ENCODE peak calls at places on chromosomes 7 and 10, in eight cellular contexts. One of them, this sample, is unnamed.

GRCh38 chr10:49226594-49226993 is 38.4 kb upstream of the TMEM273 start:
- DNase-seq in body of pancreas: no peak
- DNase-seq in fibroblast of lung: no peak
- DNase-seq in PC-3: no peak
- DNase-seq in A549: no peak
- DNase-seq in pancreas: no peak
- DNase-seq in right atrium auricular region: no peak
- DNase-seq in left ventricle myocardium inferior: no peak
- DNase-seq in this sample: no peak

GRCh38 chr7:46390042-46390441 is 469.0 kb upstream of the IGFBP3 start:
- DNase-seq in body of pancreas: no peak
- DNase-seq in fibroblast of lung: no peak
- DNase-seq in PC-3: no peak
- DNase-seq in A549: no peak
- DNase-seq in pancreas: no peak
- DNase-seq in right atrium auricular region: no peak
- DNase-seq in left ventricle myocardium inferior: no peak
- DNase-seq in this sample: no peak

GRCh38 chr10:63103971-63104409 is 29.1 kb upstream of the NRBF2 start:
- DNase-seq in body of pancreas: no peak
- DNase-seq in fibroblast of lung: no peak
- DNase-seq in PC-3: no peak
- DNase-seq in A549: no peak
- DNase-seq in pancreas: no peak
- DNase-seq in right atrium auricular region: no peak
- DNase-seq in left ventricle myocardium inferior: no peak
- DNase-seq in this sample: no peak

GRCh38 chr10:124689911-124690498 is 54.2 kb downstream of the FAM53B start:
- DNase-seq in body of pancreas: no peak
- DNase-seq in fibroblast of lung: no peak
- DNase-seq in PC-3: no peak
- DNase-seq in A549: no peak
- DNase-seq in pancreas: no peak
- DNase-seq in right atrium auricular region: no peak
- DNase-seq in left ventricle myocardium inferior: no peak
- DNase-seq in this sample: no peak

GRCh38 chr10:5283305-5284158 is 81.2 kb upstream of the UCN3 start:
- DNase-seq in body of pancreas: peak
- DNase-seq in fibroblast of lung: peak
- DNase-seq in PC-3: peak
- DNase-seq in A549: peak
- DNase-seq in pancreas: peak
- DNase-seq in right atrium auricular region: peak
- DNase-seq in left ventricle myocardium inferior: peak
- DNase-seq in this sample: peak

GRCh38 chr7:22845221-22845844 is 22.7 kb upstream of the TOMM7 start:
- DNase-seq in body of pancreas: no peak
- DNase-seq in fibroblast of lung: no peak
- DNase-seq in PC-3: no peak
- DNase-seq in A549: no peak
- DNase-seq in pancreas: no peak
- DNase-seq in right atrium auricular region: peak
- DNase-seq in left ventricle myocardium inferior: no peak
- DNase-seq in this sample: no peak

GRCh38 chr10:821322-821721 is 110.2 kb downstream of the LARP4B start:
- DNase-seq in body of pancreas: no peak
- DNase-seq in fibroblast of lung: no peak
- DNase-seq in PC-3: no peak
- DNase-seq in A549: no peak
- DNase-seq in pancreas: no peak
- DNase-seq in right atrium auricular region: no peak
- DNase-seq in left ventricle myocardium inferior: no peak
- DNase-seq in this sample: no peak

GRCh38 chr10:99906470-99906869 is 103.3 kb downstream of the DNMBP start:
- DNase-seq in body of pancreas: no peak
- DNase-seq in fibroblast of lung: peak
- DNase-seq in PC-3: no peak
- DNase-seq in A549: peak
- DNase-seq in pancreas: no peak
- DNase-seq in right atrium auricular region: no peak
- DNase-seq in left ventricle myocardium inferior: no peak
- DNase-seq in this sample: peak

GRCh38 chr10:11824376-11824775 is 1.2 kb downstream of the PROSER2 start:
- DNase-seq in body of pancreas: no peak
- DNase-seq in fibroblast of lung: peak
- DNase-seq in PC-3: no peak
- DNase-seq in A549: no peak
- DNase-seq in pancreas: no peak
- DNase-seq in right atrium auricular region: no peak
- DNase-seq in left ventricle myocardium inferior: no peak
- DNase-seq in this sample: no peak

GRCh38 chr10:127919418-127920191 is 12.7 kb downstream of the PTPRE start:
- DNase-seq in body of pancreas: no peak
- DNase-seq in fibroblast of lung: peak
- DNase-seq in PC-3: peak
- DNase-seq in A549: peak
- DNase-seq in pancreas: no peak
- DNase-seq in right atrium auricular region: no peak
- DNase-seq in left ventricle myocardium inferior: no peak
- DNase-seq in this sample: peak

GRCh38 chr10:71613303-71613777 is 106.2 kb downstream of the C10orf105 start:
- DNase-seq in body of pancreas: no peak
- DNase-seq in fibroblast of lung: peak
- DNase-seq in PC-3: peak
- DNase-seq in A549: no peak
- DNase-seq in pancreas: no peak
- DNase-seq in right atrium auricular region: peak
- DNase-seq in left ventricle myocardium inferior: no peak
- DNase-seq in this sample: peak

GRCh38 chr10:110226555-110226925 is 19.1 kb downstream of the MXI1 start:
- DNase-seq in body of pancreas: peak
- DNase-seq in fibroblast of lung: peak
- DNase-seq in PC-3: peak
- DNase-seq in A549: peak
- DNase-seq in pancreas: peak
- DNase-seq in right atrium auricular region: peak
- DNase-seq in left ventricle myocardium inferior: peak
- DNase-seq in this sample: peak

GRCh38 chr10:110225756-110226554 is 18.6 kb downstream of the MXI1 start:
- DNase-seq in body of pancreas: peak
- DNase-seq in fibroblast of lung: peak
- DNase-seq in PC-3: peak
- DNase-seq in A549: peak
- DNase-seq in pancreas: peak
- DNase-seq in right atrium auricular region: peak
- DNase-seq in left ventricle myocardium inferior: peak
- DNase-seq in this sample: peak

GRCh38 chr10:110222896-110223675 is 15.7 kb downstream of the MXI1 start:
- DNase-seq in body of pancreas: no peak
- DNase-seq in fibroblast of lung: no peak
- DNase-seq in PC-3: no peak
- DNase-seq in A549: no peak
- DNase-seq in pancreas: no peak
- DNase-seq in right atrium auricular region: no peak
- DNase-seq in left ventricle myocardium inferior: no peak
- DNase-seq in this sample: no peak

GRCh38 chr10:110225441-110225755 is 18.0 kb downstream of the MXI1 start:
- DNase-seq in body of pancreas: no peak
- DNase-seq in fibroblast of lung: no peak
- DNase-seq in PC-3: no peak
- DNase-seq in A549: no peak
- DNase-seq in pancreas: no peak
- DNase-seq in right atrium auricular region: no peak
- DNase-seq in left ventricle myocardium inferior: no peak
- DNase-seq in this sample: no peak

DNA sequence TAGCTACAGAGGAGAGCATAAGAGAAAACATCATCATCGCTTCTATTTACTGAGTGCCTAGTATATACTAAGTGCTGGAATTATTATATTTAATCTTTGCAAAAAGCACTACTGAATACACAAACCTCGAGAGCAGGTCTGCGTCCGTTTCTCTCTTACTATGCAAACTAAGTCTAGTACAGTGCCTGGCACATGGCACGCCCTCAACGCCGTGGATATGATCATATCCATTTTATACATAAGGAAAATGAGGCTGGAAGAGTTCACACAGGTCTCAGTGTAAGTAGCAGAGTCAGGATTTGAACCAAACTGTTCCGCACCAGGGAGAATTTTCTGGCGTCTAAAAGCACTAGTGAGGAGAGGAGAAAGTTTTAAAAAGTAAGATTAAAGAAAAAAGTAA is 17.6 kb downstream of the MXI1 start:
- DNase-seq in body of pancreas: no peak
- DNase-seq in fibroblast of lung: no peak
- DNase-seq in PC-3: no peak
- DNase-seq in A549: no peak
- DNase-seq in pancreas: no peak
- DNase-seq in right atrium auricular region: no peak
- DNase-seq in left ventricle myocardium inferior: no peak
- DNase-seq in this sample: no peak
- H3K27ac ChIP-seq in body of pancreas: peak
- H3K27ac ChIP-seq in fibroblast of lung: no peak
- H3K27ac ChIP-seq in PC-3: no peak
- H3K27ac ChIP-seq in A549: peak
- H3K27ac ChIP-seq in pancreas: no peak
- H3K27ac ChIP-seq in right atrium auricular region: peak
- H3K27ac ChIP-seq in left ventricle myocardium inferior: peak
- H3K27ac ChIP-seq in this sample: no peak

DNA sequence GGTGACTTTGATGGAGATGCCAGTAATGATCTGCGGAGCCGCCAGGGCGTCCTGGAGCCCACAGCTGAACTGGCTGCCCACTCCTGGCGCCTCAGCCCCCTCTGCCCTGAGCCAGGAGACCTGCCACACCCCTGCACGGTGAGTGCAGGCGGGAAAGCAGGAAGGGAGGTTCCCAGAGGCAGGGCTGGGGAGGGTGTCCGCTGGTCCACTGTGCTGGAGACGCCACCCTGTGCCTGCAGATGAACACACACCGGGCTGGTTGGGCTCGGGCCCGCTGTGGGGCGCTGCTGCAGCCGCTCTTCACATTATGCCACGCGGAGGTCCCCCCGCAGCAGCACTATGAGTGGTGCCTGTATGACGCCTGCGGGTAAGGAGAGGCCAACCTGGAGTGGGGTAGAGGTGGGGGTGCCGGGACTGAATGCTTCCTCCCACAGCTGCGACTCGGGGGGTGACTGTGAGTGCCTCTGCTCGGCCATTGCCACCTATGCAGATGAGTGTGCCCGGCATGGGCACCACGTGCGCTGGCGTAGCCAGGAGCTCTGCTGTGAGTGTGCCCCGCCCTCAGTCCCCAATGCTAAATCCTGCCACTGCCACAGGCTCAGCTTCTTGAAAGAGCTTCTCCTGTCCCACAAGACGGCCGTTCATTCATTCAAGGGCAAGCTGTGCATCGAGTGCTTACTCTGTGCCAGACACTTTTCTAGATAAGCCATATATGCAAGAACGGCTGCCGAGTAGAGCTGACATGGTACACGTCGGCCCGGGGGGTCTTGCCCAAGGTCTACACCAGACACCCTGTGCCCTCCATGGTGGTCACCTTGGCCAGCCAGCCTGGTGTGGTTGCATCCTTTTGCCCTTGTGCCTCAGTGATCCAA is 14.3 kb upstream of the ZNF467 start:
- DNase-seq in body of pancreas: peak
- DNase-seq in fibroblast of lung: no peak
- DNase-seq in PC-3: peak
- DNase-seq in A549: peak
- DNase-seq in pancreas: peak
- DNase-seq in right atrium auricular region: no peak
- DNase-seq in left ventricle myocardium inferior: no peak
- DNase-seq in this sample: no peak
- TF ChIP-seq CTCF in body of pancreas: peak
- TF ChIP-seq CTCF in fibroblast of lung: peak
- TF ChIP-seq CTCF in PC-3: peak
- TF ChIP-seq CTCF in A549: peak
- TF ChIP-seq CTCF in pancreas: no peak
- TF ChIP-seq CTCF in right atrium auricular region: no peak
- TF ChIP-seq CTCF in left ventricle myocardium inferior: peak
- TF ChIP-seq CTCF in this sample: no peak

GRCh38 chr7:5779108-5779507 is 2.4 kb downstream of the RNF216 start:
- DNase-seq in body of pancreas: no peak
- DNase-seq in fibroblast of lung: no peak
- DNase-seq in PC-3: no peak
- DNase-seq in A549: no peak
- DNase-seq in pancreas: no peak
- DNase-seq in right atrium auricular region: no peak
- DNase-seq in left ventricle myocardium inferior: no peak
- DNase-seq in this sample: no peak
- H3K27ac ChIP-seq in body of pancreas: no peak
- H3K27ac ChIP-seq in fibroblast of lung: no peak
- H3K27ac ChIP-seq in PC-3: no peak
- H3K27ac ChIP-seq in A549: no peak
- H3K27ac ChIP-seq in pancreas: no peak
- H3K27ac ChIP-seq in right atrium auricular region: no peak
- H3K27ac ChIP-seq in left ventricle myocardium inferior: peak
- H3K27ac ChIP-seq in this sample: no peak

DNA sequence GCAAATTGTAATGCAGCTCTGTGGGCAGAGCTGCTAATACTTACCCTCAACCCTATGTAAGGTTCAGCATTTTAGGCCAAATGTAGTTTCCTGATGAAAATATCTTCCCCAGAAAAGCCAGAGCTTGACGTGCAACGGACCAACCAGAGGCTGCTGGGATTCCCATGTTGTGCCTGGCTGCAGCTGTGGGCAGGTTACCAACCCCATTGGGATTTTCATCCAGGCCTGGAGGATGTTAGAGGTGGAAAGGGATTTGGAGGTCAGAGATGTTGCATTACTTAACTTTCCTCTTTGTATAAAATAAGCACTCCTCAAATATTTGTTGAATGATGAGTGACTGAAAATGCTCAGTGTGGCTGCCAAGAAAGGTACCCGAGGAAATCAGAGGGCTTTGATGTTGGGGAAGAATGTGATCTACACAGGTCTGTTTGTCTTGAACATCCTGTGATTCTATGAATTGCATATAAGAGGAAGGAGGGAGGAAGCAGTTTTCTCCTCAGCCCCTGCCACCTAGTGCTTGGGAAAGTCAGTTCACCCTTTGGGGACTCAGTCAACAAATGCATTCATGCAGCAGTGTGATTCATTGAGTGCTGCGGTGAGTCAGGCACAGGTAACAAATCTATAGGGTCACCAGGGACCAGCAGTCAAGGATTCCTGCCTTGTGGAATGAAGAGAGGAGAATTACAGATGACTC is 487.2 kb downstream of the RPS24 start:
- DNase-seq in body of pancreas: no peak
- DNase-seq in fibroblast of lung: no peak
- DNase-seq in PC-3: peak
- DNase-seq in A549: peak
- DNase-seq in pancreas: no peak
- DNase-seq in right atrium auricular region: no peak
- DNase-seq in left ventricle myocardium inferior: no peak
- DNase-seq in this sample: peak
- TF ChIP-seq CTCF in body of pancreas: no peak
- TF ChIP-seq CTCF in fibroblast of lung: peak
- TF ChIP-seq CTCF in PC-3: peak
- TF ChIP-seq CTCF in A549: peak
- TF ChIP-seq CTCF in pancreas: no peak
- TF ChIP-seq CTCF in right atrium auricular region: no peak
- TF ChIP-seq CTCF in left ventricle myocardium inferior: peak
- TF ChIP-seq CTCF in this sample: peak

This sample was measured in PC-9.